ENCODE peak calls at places on chromosomes 13 and 19, in six cellular contexts. P is cardiac muscle cell, K is thoracic aorta, N is IMR-90, L is uterus, X is coronary artery. D is an unnamed sample.

GRCh38 chr19:6210721-6211600 is 68.8 kb downstream of the MLLT1 start:
- DNase-seq in P (no peak), K (no peak), N (no peak), L (no peak), X (no peak), D (no peak)

GRCh38 chr19:18593367-18594095 is 4.9 kb downstream of the REX1BD start:
- DNase-seq in P (no peak), K (no peak), N (no peak), L (peak), X (no peak), D (no peak)

GRCh38 chr19:42352216-42352892 is 26.9 kb downstream of the MEGF8 start:
- DNase-seq in P (no peak), K (no peak), N (peak), L (no peak), X (no peak), D (peak)

GRCh38 chr19:46970815-46971214 is 48.8 kb upstream of the NPAS1 start:
- DNase-seq in P (no peak), K (no peak), N (peak), L (no peak), X (no peak), D (no peak)

GRCh38 chr19:4523306-4524110 is 5.2 kb upstream of the PLIN4 start:
- DNase-seq in P (peak), K (no peak), N (peak), L (no peak), X (no peak), D (peak)

GRCh38 chr19:1863638-1864479 is 480 bp upstream of the KLF16 start:
- DNase-seq in P (peak), K (peak), N (peak), L (peak), X (peak), D (peak)

GRCh38 chr13:24217601-24218281 is 57.2 kb downstream of the SPATA13 start:
- DNase-seq in P (no peak), K (no peak), N (no peak), L (no peak), X (no peak), D (no peak)

GRCh38 chr19:32916969-32917611 is 47.5 kb upstream of the SLC7A9 start:
- DNase-seq in P (no peak), K (no peak), N (no peak), L (no peak), X (no peak), D (no peak)

GRCh38 chr13:113397606-113398425 is 33.9 kb upstream of the GRTP1 start:
- DNase-seq in P (peak), K (no peak), N (no peak), L (no peak), X (no peak), D (no peak)

GRCh38 chr13:26752671-26753070 is 7.9 kb downstream of the GPR12 start:
- DNase-seq in P (no peak), K (no peak), N (no peak), L (no peak), X (no peak), D (no peak)

GRCh38 chr13:39684531-39685137 is 29.2 kb downstream of the COG6 start:
- DNase-seq in P (peak), K (no peak), N (peak), L (no peak), X (no peak), D (peak)

GRCh38 chr19:9406798-9407352 is 28.5 kb downstream of the ZNF266 start:
- DNase-seq in P (no peak), K (no peak), N (peak), L (peak), X (peak), D (peak)

GRCh38 chr13:71866173-71867091 is 572 bp downstream of the DACH1 start:
- DNase-seq in P (peak), K (no peak), N (no peak), L (peak), X (no peak), D (peak)

GRCh38 chr13:93522486-93522885 is 295.9 kb downstream of the GPC6 start:
- DNase-seq in P (no peak), K (no peak), N (peak), L (no peak), X (no peak), D (peak)

GRCh38 chr13:49495783-49496762 is at the start of gene PHF11:
- DNase-seq in P (peak), K (peak), N (peak), L (peak), X (peak), D (peak)

GRCh38 chr13:31945202-31945978 is 86.2 kb upstream of the FRY start:
- DNase-seq in P (peak), K (no peak), N (peak), L (peak), X (no peak), D (peak)

GRCh38 chr13:23629566-23630272 is 59.5 kb downstream of the TNFRSF19 start:
- DNase-seq in P (no peak), K (no peak), N (no peak), L (no peak), X (no peak), D (no peak)

GRCh38 chr19:17254636-17255035 is 8.9 kb upstream of the NR2F6 start:
- DNase-seq in P (no peak), K (no peak), N (no peak), L (no peak), X (no peak), D (no peak)

GRCh38 chr19:33864311-33864850 is 67.7 kb downstream of the KCTD15 start:
- DNase-seq in P (no peak), K (no peak), N (no peak), L (no peak), X (no peak), D (no peak)

GRCh38 chr19:57103573-57104277 is 16.1 kb upstream of the USP29 start:
- DNase-seq in P (peak), K (peak), N (peak), L (peak), X (no peak), D (peak)

GRCh38 chr13:83150616-83151307 is 731.5 kb downstream of the SLITRK1 start:
- DNase-seq in P (no peak), K (no peak), N (no peak), L (no peak), X (no peak), D (peak)

GRCh38 chr13:29978211-29978610 is 127.8 kb upstream of the UBL3 start:
- DNase-seq in P (no peak), K (no peak), N (peak), L (no peak), X (no peak), D (no peak)

GRCh38 chr19:49932041-49932451 is 2.7 kb upstream of the NUP62 start:
- DNase-seq in P (no peak), K (no peak), N (no peak), L (no peak), X (no peak), D (no peak)

GRCh38 chr13:22757530-22758120 is 423.2 kb upstream of the SGCG start:
- DNase-seq in P (peak), K (no peak), N (peak), L (no peak), X (no peak), D (no peak)

GRCh38 chr13:82480415-82480814 is 1401.9 kb downstream of the SLITRK1 start:
- DNase-seq in P (peak), K (no peak), N (no peak), L (no peak), X (no peak), D (no peak)

GRCh38 chr19:38736413-38737280 is 7.6 kb downstream of the CAPN12 start:
- DNase-seq in P (peak), K (no peak), N (no peak), L (peak), X (no peak), D (no peak)

GRCh38 chr13:77351326-77351725 is 24.4 kb upstream of the MYCBP2 start:
- DNase-seq in P (no peak), K (no peak), N (no peak), L (no peak), X (no peak), D (peak)

GRCh38 chr13:79480954-79481684 is at the start of gene NDFIP2:
- DNase-seq in P (peak), K (peak), N (peak), L (peak), X (peak), D (peak)

GRCh38 chr19:8334458-8335342 is 8.4 kb downstream of the KANK3 start:
- DNase-seq in P (peak), K (no peak), N (peak), L (no peak), X (no peak), D (peak)

GRCh38 chr13:99385940-99386339 is 78.7 kb upstream of the GPR183 start:
- DNase-seq in P (no peak), K (no peak), N (no peak), L (no peak), X (peak), D (no peak)

GRCh38 chr19:8361921-8362793 is 1.8 kb upstream of the ANGPTL4 start:
- DNase-seq in P (peak), K (peak), N (peak), L (peak), X (peak), D (peak)

DNA sequence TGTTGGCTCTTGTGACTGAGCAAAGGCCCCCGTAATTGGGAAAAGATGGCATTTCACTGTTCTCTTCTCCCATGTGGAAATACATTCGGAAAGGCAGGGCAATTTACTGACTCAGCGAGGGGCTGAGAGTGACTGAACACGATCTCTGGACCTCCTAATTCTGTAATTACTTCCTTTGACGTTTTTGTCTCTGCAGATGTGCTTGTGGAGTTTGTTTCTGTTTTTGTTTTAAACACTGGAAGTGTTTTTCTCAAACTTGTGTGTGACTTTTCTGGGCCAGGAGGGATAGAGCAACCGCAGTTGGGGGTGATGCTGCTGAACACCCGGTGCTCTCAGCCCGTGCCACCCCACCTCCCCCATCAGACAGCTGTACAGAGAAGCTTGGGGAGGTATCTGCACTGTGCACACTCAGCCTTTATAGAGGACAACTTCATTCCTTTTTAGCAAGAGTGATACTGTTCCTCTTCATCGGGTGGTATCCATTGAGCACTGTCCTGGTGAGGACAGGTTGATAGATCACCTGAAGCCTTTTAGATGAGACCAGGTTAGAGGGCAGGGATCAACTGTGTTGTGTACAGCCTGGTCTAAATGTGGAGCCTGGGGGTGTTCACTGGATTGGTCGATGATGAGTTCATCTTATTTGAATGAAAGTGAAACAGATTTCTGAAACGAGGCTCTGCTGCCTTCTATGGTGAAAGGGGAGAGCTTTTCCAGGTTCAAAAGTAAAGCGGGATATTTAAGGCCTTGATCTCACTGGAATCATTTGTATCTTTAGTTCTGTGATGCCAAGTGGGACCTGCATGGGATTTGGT is 117.4 kb downstream of the ESD start:
- DNase-seq in P (no peak), K (no peak), N (peak), L (peak), X (no peak), D (peak)
- TF ChIP-seq CTCF in P (peak), K (no peak), N (peak), L (peak), X (no peak), D (no peak)

GRCh38 chr13:98142427-98143156 is at the start of gene FARP1:
- DNase-seq in P (peak), K (no peak), N (peak), L (peak), X (peak), D (peak)
- H3K27ac ChIP-seq in P (peak), K (peak), N (peak), L (peak), X (peak), D (peak)

DNA sequence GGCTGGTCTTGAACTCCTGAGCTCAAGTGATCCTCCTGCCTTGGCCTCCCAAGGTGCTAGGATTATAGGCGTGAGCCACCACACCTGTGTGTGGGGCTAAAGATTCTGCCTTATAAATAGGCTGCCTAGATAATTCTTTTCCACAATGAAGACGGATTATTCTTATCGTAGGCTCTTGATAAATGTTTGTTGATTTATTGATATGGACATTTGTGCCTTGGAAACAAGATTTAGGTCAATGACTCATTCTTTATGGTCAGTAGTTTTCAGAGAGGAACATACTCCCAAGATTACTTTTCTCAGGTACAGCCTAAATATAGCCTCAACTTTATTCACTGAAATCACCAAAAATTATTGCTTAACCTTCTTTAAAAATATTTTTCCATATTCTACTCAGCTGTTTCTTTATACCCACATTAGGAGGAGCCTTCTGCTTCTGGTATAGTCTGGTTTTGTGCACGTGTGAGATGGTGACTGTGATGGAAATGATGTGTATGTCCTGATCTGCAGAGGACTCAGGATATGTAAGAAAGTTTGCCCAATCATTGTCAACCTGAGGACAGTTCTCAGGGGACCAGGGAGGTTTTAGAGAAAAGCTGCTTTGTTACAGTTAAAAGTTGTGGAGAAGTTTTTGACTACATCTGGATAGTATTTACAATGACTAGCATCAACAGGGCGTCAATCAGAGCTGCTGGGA is 208.9 kb downstream of the DNAJC15 start:
- DNase-seq in P (no peak), K (no peak), N (no peak), L (no peak), X (no peak), D (peak)
- TF ChIP-seq CTCF in P (no peak), K (no peak), N (no peak), L (no peak), X (no peak), D (no peak)

GRCh38 chr19:14437578-14438140 is 4.6 kb downstream of the PKN1 start:
- DNase-seq in P (no peak), K (no peak), N (no peak), L (no peak), X (no peak), D (no peak)

GRCh38 chr19:14433454-14434156 is 499 bp downstream of the PKN1 start:
- DNase-seq in P (no peak), K (no peak), N (no peak), L (peak), X (no peak), D (no peak)

GRCh38 chr19:14434157-14434501 is 1.0 kb downstream of the PKN1 start:
- DNase-seq in P (no peak), K (no peak), N (no peak), L (peak), X (no peak), D (no peak)

GRCh38 chr19:14434543-14435319 is 1.6 kb downstream of the PKN1 start:
- DNase-seq in P (no peak), K (peak), N (peak), L (peak), X (peak), D (peak)

DNA sequence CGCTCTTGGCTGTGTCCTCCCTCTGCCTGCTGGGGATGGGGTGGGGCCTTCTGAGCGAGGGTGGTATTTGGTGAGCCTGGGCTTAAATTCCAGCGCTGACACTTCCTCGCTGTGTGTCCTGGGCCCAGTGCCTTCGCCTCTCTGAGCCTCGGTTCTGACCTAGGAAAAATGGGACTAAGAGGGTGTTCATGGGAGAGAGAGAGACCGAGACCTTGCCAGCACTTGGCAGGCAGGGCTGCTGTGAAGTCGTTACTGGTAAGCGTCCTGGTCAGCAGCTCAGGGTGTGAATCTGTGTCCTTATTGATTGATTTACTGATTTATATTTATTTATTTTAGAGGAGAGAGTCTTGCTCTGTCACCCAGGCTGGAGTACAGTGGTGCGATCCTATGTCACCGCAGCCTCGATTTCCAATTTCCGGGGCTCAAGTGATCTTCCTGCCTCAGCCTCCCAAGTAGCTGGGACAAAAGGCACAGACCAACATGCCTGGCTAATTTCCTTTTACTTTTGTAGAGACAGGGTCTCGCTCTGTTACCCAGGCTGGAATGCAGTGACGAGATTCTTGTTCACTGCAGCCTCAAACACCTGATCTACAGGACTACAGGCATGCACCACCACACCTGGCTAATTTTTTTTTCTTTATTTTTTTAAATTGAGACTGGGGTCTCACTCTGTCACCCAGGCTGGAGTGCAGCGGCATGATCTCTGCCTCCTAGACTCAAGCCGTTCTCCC is 2.4 kb downstream of the PKN1 start:
- DNase-seq in P (no peak), K (no peak), N (no peak), L (no peak), X (no peak), D (no peak)
- H3K27ac ChIP-seq in P (peak), K (peak), N (no peak), L (peak), X (peak), D (peak)

DNA sequence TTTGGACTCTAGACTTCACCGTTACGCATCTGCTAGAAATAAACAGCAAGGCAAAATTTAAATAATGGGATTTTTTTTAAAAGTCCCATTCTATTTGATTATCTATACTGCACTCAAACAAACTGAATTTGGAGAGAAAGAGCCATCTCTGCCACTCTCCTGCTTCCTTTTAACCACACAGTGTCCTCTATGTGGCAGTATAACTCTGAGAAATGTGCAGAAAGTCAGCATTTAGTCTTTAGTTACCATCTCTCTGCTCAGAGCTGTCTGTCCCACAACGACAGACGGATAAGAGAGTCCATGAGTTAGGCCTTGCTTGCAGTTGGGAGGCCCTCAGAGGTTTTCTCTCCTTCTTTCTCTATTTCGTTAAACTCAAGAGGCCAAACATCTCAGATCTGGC is 21.2 kb downstream of the CCNA1 start:
- DNase-seq in P (peak), K (no peak), N (peak), L (no peak), X (no peak), D (no peak)
- TF ChIP-seq CTCF in P (peak), K (no peak), N (peak), L (peak), X (no peak), D (peak)

D was measured in fibroblast of lung.